ENCODE peak calls at places on chromosomes 16 and 17, in four cellular contexts. B is astrocyte of the cerebellum, C is lower lobe of right lung, E is GM06990. J is an unnamed sample.

GRCh38 chr17:19270951-19271611 is 33.9 kb downstream of the EPN2 start:
- DNase-seq in C (no peak), B (no peak), E (peak), J (no peak)

GRCh38 chr16:89407925-89408300 is 82.4 kb downstream of the ANKRD11 start:
- DNase-seq in E (no peak), C (no peak), B (no peak), J (no peak)

GRCh38 chr16:1863681-1864460 is 8.1 kb downstream of the MEIOB start:
- DNase-seq in E (peak), B (peak), C (no peak), J (no peak)

GRCh38 chr17:47957591-47958490 is at the start of gene PRR15L:
- DNase-seq in E (no peak), C (peak), B (no peak), J (no peak)

GRCh38 chr16:67647111-67647651 is 2.2 kb downstream of the CARMIL2 start:
- DNase-seq in E (no peak), B (no peak), C (peak), J (no peak)

GRCh38 chr16:9823510-9823909 is 358.7 kb downstream of the GRIN2A start:
- DNase-seq in C (no peak), E (no peak), B (no peak), J (no peak)

GRCh38 chr17:81928497-81929252 is 1.1 kb upstream of the MAFG start:
- DNase-seq in B (no peak), C (no peak), E (no peak), J (no peak)

GRCh38 chr16:29835926-29836325 is 15.7 kb downstream of the MVP start:
- DNase-seq in B (no peak), C (no peak), E (no peak), J (no peak)

GRCh38 chr17:37160940-37161339 is 212.2 kb downstream of the AATF start:
- DNase-seq in E (no peak), C (no peak), B (no peak), J (no peak)

GRCh38 chr17:8889458-8890210 is 22.2 kb upstream of the PIK3R6 start:
- DNase-seq in B (no peak), C (no peak), E (no peak), J (no peak)

GRCh38 chr16:8893426-8893825 is 11.3 kb downstream of the LITAFD start:
- DNase-seq in C (peak), E (no peak), B (no peak), J (no peak)

GRCh38 chr16:51225902-51226301 is 74.8 kb upstream of the SALL1 start:
- DNase-seq in B (no peak), E (no peak), C (no peak), J (no peak)

GRCh38 chr16:85228970-85229430 is 116.7 kb upstream of the CIBAR2 start:
- DNase-seq in B (no peak), E (no peak), C (no peak), J (no peak)

GRCh38 chr16:5730783-5731182 is 633.2 kb upstream of the EEF2KMT start:
- DNase-seq in B (no peak), E (no peak), C (no peak), J (no peak)

GRCh38 chr16:85334718-85335583 is 222.7 kb upstream of the CIBAR2 start:
- DNase-seq in E (no peak), B (no peak), C (no peak), J (no peak)

GRCh38 chr17:40124279-40125141 is 2.7 kb downstream of the MSL1 start:
- DNase-seq in E (no peak), C (no peak), B (no peak), J (no peak)

GRCh38 chr16:726438-727290 is at the start of the genes CCDC78 and HAGHL:
- DNase-seq in C (peak), B (no peak), E (peak), J (no peak)

GRCh38 chr17:65743313-65743665 is 181.8 kb upstream of the AXIN2 start:
- DNase-seq in B (no peak), E (no peak), C (no peak), J (no peak)

GRCh38 chr17:65741690-65742089 is 180.2 kb upstream of the AXIN2 start:
- DNase-seq in E (no peak), B (no peak), C (no peak), J (no peak)

GRCh38 chr17:65749479-65749878 is 188.0 kb upstream of the AXIN2 start:
- DNase-seq in E (no peak), B (no peak), C (no peak), J (no peak)

GRCh38 chr17:65742433-65743312 is 181.2 kb upstream of the AXIN2 start:
- DNase-seq in B (peak), E (no peak), C (no peak), J (peak)

GRCh38 chr17:65745241-65745640 is 183.8 kb upstream of the AXIN2 start:
- DNase-seq in E (no peak), B (no peak), C (no peak), J (no peak)
- TF ChIP-seq CTCF in E (no peak), B (no peak), C (no peak), J (no peak)

GRCh38 chr17:29588561-29589411 is 662 bp downstream of the GIT1 start:
- DNase-seq in E (peak), B (no peak), C (peak), J (no peak)

GRCh38 chr17:29590979-29591736 is 1.7 kb upstream of the GIT1 start:
- DNase-seq in C (peak), B (no peak), E (peak), J (no peak)

GRCh38 chr17:29589524-29590260 is at the start of gene GIT1:
- DNase-seq in B (no peak), E (peak), C (peak), J (no peak)

GRCh38 chr17:29591737-29592624 is 951 bp upstream of the ANKRD13B start:
- DNase-seq in E (peak), C (peak), B (no peak), J (no peak)

GRCh38 chr17:29590261-29590978 is 972 bp upstream of the GIT1 start:
- DNase-seq in C (peak), B (no peak), E (peak), J (no peak)
- H3K4me3 ChIP-seq in C (peak), B (peak), E (peak), J (peak)

DNA sequence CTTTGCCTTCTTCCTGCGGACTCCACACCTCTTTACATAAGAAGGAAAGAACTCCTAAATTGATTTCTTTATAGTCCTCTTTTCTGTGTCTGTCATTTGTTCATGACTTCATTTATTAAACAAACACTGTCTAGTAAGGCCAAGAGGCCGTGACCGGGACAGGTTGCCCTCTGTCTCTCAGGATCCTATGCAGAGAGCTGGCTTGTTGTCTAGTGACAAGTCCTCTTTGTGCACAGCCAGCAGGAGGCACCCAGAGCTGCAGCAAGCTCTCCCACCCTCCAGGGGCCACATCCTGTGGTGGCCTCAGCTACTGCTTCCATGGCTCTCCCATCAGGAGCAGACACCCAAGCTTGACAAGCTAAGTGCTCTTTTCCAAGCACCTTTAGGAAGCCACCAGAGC is 50.6 kb downstream of the PLD6 start:
- DNase-seq in C (no peak), E (no peak), B (no peak), J (no peak)
- TF ChIP-seq CTCF in C (no peak), E (no peak), B (no peak), J (no peak)

GRCh38 chr16:70712942-70713341 is 27.1 kb upstream of the MTSS2 start:
- DNase-seq in E (no peak), C (no peak), B (no peak), J (no peak)
- H3K4me3 ChIP-seq in E (no peak), C (no peak), B (no peak), J (no peak)

J was measured in BJ.